ENCODE peak calls at places on chromosome 4, in ten cellular contexts. N, Z, H, J, I, W, Y, B, D and A are unnamed samples.

GRCh38 chr4:158811216-158811540 is 42.4 kb downstream of the FNIP2 start:
- DNase-seq in B (no peak), H (no peak), W (no peak), I (no peak), D (no peak), Z (no peak), J (no peak), Y (no peak), N (no peak), A (no peak)

GRCh38 chr4:97110506-97110905 is 1032.8 kb downstream of the STPG2 start:
- DNase-seq in B (no peak), H (no peak), N (no peak), J (no peak), I (no peak), D (no peak), Y (no peak), W (no peak), Z (no peak), A (no peak)

GRCh38 chr4:23959401-23960148 is 69.7 kb upstream of the PPARGC1A start:
- DNase-seq in N (no peak), W (no peak), D (no peak), Y (no peak), I (no peak), Z (no peak), B (no peak), H (peak; percentile 12), J (no peak), A (no peak)

GRCh38 chr4:76095568-76095967 is 21.1 kb downstream of the ART3 start:
- DNase-seq in Y (no peak), I (no peak), N (no peak), Z (no peak), J (no peak), W (no peak), D (no peak), B (no peak), H (no peak), A (no peak)

GRCh38 chr4:8353912-8354453 is 84.4 kb downstream of the HTRA3 start:
- DNase-seq in H (peak; percentile 22), J (peak; percentile 45), Z (no peak), I (no peak), D (no peak), N (no peak), B (no peak), W (no peak), Y (no peak), A (no peak)

GRCh38 chr4:116070283-116070682 is 956.9 kb upstream of the NDST4 start:
- DNase-seq in B (no peak), N (no peak), W (no peak), I (no peak), D (no peak), Y (no peak), Z (no peak), H (no peak), J (no peak), A (no peak)

GRCh38 chr4:145075742-145076472 is 22.1 kb downstream of the ANAPC10 start:
- DNase-seq in J (no peak), Y (no peak), B (no peak), H (no peak), N (no peak), W (no peak), D (no peak), I (no peak), Z (no peak), A (no peak)

GRCh38 chr4:148441624-148441985 is 609 bp downstream of the NR3C2 start:
- DNase-seq in D (no peak), B (no peak), Y (no peak), W (no peak), Z (no peak), H (no peak), N (no peak), I (no peak), J (no peak), A (no peak)

GRCh38 chr4:148515248-148515647 is 73.0 kb upstream of the NR3C2 start:
- DNase-seq in J (no peak), B (no peak), Y (peak; percentile 5), H (no peak), I (no peak), W (no peak), D (no peak), Z (no peak), N (no peak), A (no peak)

GRCh38 chr4:144627663-144628076 is 18.3 kb upstream of the HHIP start:
- DNase-seq in J (no peak), Z (peak; percentile 23), I (no peak), N (no peak), Y (peak; percentile 20), W (no peak), D (no peak), H (no peak), B (no peak), A (no peak)

GRCh38 chr4:121479801-121480200 is 99.0 kb upstream of the QRFPR start:
- DNase-seq in B (no peak), D (no peak), N (no peak), Z (no peak), Y (peak; percentile 34), I (no peak), W (no peak), H (no peak), J (no peak), A (no peak)

GRCh38 chr4:93771640-93772411 is 56.7 kb upstream of the ATOH1 start:
- DNase-seq in W (no peak), B (no peak), Z (no peak), D (no peak), N (no peak), J (no peak), H (no peak), I (no peak), Y (no peak), A (no peak)

GRCh38 chr4:98908182-98908581 is 20.8 kb downstream of the EIF4E start:
- DNase-seq in Y (no peak), D (no peak), H (no peak), B (no peak), Z (no peak), J (no peak), N (no peak), I (no peak), W (no peak), A (no peak)

GRCh38 chr4:35520059-35520458 is 724.3 kb downstream of the ARAP2 start:
- DNase-seq in I (no peak), H (peak; percentile 16), Y (peak; percentile 63), B (no peak), D (no peak), N (no peak), W (no peak), Z (no peak), J (no peak), A (no peak)

GRCh38 chr4:40915318-40916217 is 165.8 kb downstream of the NSUN7 start:
- DNase-seq in Y (no peak), I (no peak), D (no peak), J (no peak), N (no peak), W (no peak), B (no peak), H (no peak), Z (no peak), A (no peak)